ENCODE peak calls at places on chromosomes 1 and 21, in seven cellular contexts. P is epithelial cell of esophagus, R is AG08395, A is caudate nucleus, C is esophagus squamous epithelium, G is GM04504, E is hypothalamus. J is an unnamed sample.

GRCh38 chr1:35371506-35371905 is 103.0 kb downstream of the ZMYM4 start:
- DNase-seq in A (no peak), C (no peak), P (no peak), R (no peak), E (no peak), G (no peak), J (no peak)

GRCh38 chr1:200154069-200154767 is 126.7 kb downstream of the NR5A2 start:
- DNase-seq in E (no peak), A (no peak), C (no peak), R (no peak), G (no peak), P (peak; percentile 34), J (no peak)

GRCh38 chr1:203362561-203363055 is 11.7 kb upstream of the FMOD start:
- DNase-seq in P (no peak), E (no peak), R (no peak), G (no peak), C (no peak), A (no peak), J (no peak)

GRCh38 chr21:20004353-20004752 is 993.9 kb upstream of the NCAM2 start:
- DNase-seq in G (no peak), P (peak; percentile 1), R (no peak), C (no peak), A (no peak), E (no peak), J (no peak)

GRCh38 chr1:30250338-30251022 is 472.9 kb downstream of the MATN1 start:
- DNase-seq in A (no peak), C (no peak), G (no peak), R (no peak), E (no peak), P (no peak), J (no peak)

GRCh38 chr1:160194737-160195059 is 4.3 kb downstream of the CASQ1 start:
- DNase-seq in C (no peak), G (no peak), E (no peak), A (no peak), P (no peak), R (no peak), J (no peak)

GRCh38 chr1:21906173-21907078 is 30.7 kb downstream of the HSPG2 start:
- DNase-seq in C (no peak), E (no peak), R (peak; percentile 66), G (no peak), A (no peak), P (peak; percentile 56), J (no peak)

GRCh38 chr1:205812271-205812877 is 624 bp downstream of the SLC41A1 start:
- DNase-seq in R (peak; percentile 44), C (no peak), E (peak; percentile 57), P (no peak), G (no peak), A (no peak), J (no peak)

J was measured in epithelial cell of prostate.